ENCODE peak calls at places on chromosome 1, in ten cellular contexts. C is upper lobe of right lung; U is kidney tubule cell; A is mesothelial cell of epicardium; J is activated effector memory CD4-positive, alpha-beta T cell treated with Interleukin-2 at 50 U/mL for 16 hours; R is AG10803; D is lower leg skin; K is HuH-7.5; X is stimulated activated CD4-positive, alpha-beta T cell treated with anti-CD3 and anti-CD28 coated beads, Interleukin-1b, Interleukin-23, amount 100 ng/mL, for 4 hours; E is fibroblast of the conjunctiva. H is an unnamed sample.

GRCh38 chr1:24047101-24047459 is 64.9 kb downstream of the MYOM3 start:
- DNase-seq in J (no peak), U (no peak), K (no peak), C (peak), A (no peak), X (no peak), D (peak), E (peak), R (peak), H (no peak)

GRCh38 chr1:156859523-156860112 is 701 bp upstream of the INSRR start:
- DNase-seq in R (peak), U (no peak), J (peak), K (peak), D (no peak), X (no peak), E (no peak), A (no peak), C (no peak), H (no peak)

GRCh38 chr1:219292341-219292740 is 118.7 kb downstream of the LYPLAL1 start:
- DNase-seq in D (no peak), A (no peak), X (no peak), U (no peak), R (no peak), K (no peak), J (no peak), C (no peak), E (no peak), H (no peak)

GRCh38 chr1:119731741-119732430 is 20.2 kb downstream of the PHGDH start:
- DNase-seq in U (peak), D (no peak), R (no peak), X (no peak), C (no peak), K (no peak), J (no peak), A (no peak), E (no peak), H (no peak)

GRCh38 chr1:68459796-68460195 is 10.0 kb upstream of the RPE65 start:
- DNase-seq in X (no peak), D (no peak), J (no peak), R (no peak), E (no peak), C (no peak), A (no peak), U (peak), K (no peak), H (no peak)

GRCh38 chr1:237736372-237737029 is 154.2 kb downstream of the ZP4 start:
- DNase-seq in A (no peak), U (peak), J (no peak), R (no peak), E (no peak), X (no peak), C (no peak), D (no peak), K (no peak), H (no peak)

GRCh38 chr1:24391882-24392603 is 21.5 kb downstream of the STPG1 start:
- DNase-seq in D (no peak), A (no peak), R (peak), J (peak), E (no peak), K (no peak), C (peak), U (peak), X (peak), H (peak)

GRCh38 chr1:71295340-71295739 is 214.5 kb upstream of the ZRANB2 start:
- DNase-seq in D (no peak), K (no peak), R (peak), A (no peak), X (no peak), U (no peak), J (no peak), C (no peak), E (no peak), H (no peak)

GRCh38 chr1:26472330-26472900 is at the start of gene HMGN2:
- DNase-seq in C (peak), X (peak), R (peak), J (peak), D (peak), K (peak), E (peak), A (peak), U (peak), H (peak)

GRCh38 chr1:204150702-204151561 is 912 bp downstream of the ETNK2 start:
- DNase-seq in J (no peak), U (no peak), K (no peak), R (no peak), C (no peak), D (peak), E (no peak), X (no peak), A (no peak), H (peak)

GRCh38 chr1:35379317-35380000 is 111.0 kb downstream of the ZMYM4 start:
- DNase-seq in R (no peak), E (no peak), D (no peak), J (no peak), K (no peak), A (no peak), C (no peak), U (no peak), X (no peak), H (no peak)

GRCh38 chr1:29579821-29580425 is 343.6 kb downstream of the PTPRU start:
- DNase-seq in R (peak), X (no peak), E (peak), U (peak), C (no peak), D (no peak), A (no peak), J (no peak), K (no peak), H (no peak)

GRCh38 chr1:235375919-235376600 is 8.8 kb downstream of the TBCE start:
- DNase-seq in X (no peak), C (no peak), J (no peak), A (no peak), K (no peak), D (no peak), E (no peak), U (no peak), R (no peak), H (no peak)

GRCh38 chr1:35717911-35718476 is 690 bp downstream of the C1orf216 start:
- DNase-seq in R (peak), C (no peak), E (peak), D (peak), K (no peak), A (no peak), X (no peak), J (no peak), U (peak), H (peak)

GRCh38 chr1:109787211-109787844 is 23.6 kb upstream of the EPS8L3 start:
- DNase-seq in A (peak), U (peak), R (no peak), X (no peak), K (no peak), J (no peak), D (no peak), E (no peak), C (peak), H (peak)

H was measured in lower lobe of right lung.